ENCODE peak calls at places on chromosome 1, in ten cellular contexts. One of them, this sample, is unnamed.
A peak's percentile ranks its signal among the peaks of the same experiment; 100 is the strongest.

GRCh38 chr1:28265577-28265976 is 6.3 kb downstream of the SESN2 start:
- DNase-seq in A549: no peak
- DNase-seq in GM23338: no peak
- DNase-seq in cardiac fibroblast: no peak
- DNase-seq in brain microvascular endothelial cell: no peak
- DNase-seq in Peyer's patch: no peak
- DNase-seq in Caco-2: no peak
- DNase-seq in ovary: no peak
- DNase-seq in breast epithelium: no peak
- DNase-seq in fibroblast of lung: no peak
- DNase-seq in this sample: no peak

GRCh38 chr1:237120683-237121082 is 78.7 kb downstream of the RYR2 start:
- DNase-seq in A549: no peak
- DNase-seq in GM23338: no peak
- DNase-seq in cardiac fibroblast: no peak
- DNase-seq in brain microvascular endothelial cell: no peak
- DNase-seq in Peyer's patch: no peak
- DNase-seq in Caco-2: no peak
- DNase-seq in ovary: no peak
- DNase-seq in breast epithelium: no peak
- DNase-seq in fibroblast of lung: no peak
- DNase-seq in this sample: no peak

GRCh38 chr1:187490261-187490660 is 661.5 kb downstream of the PLA2G4A start:
- DNase-seq in A549: no peak
- DNase-seq in GM23338: no peak
- DNase-seq in cardiac fibroblast: no peak
- DNase-seq in brain microvascular endothelial cell: no peak
- DNase-seq in Peyer's patch: no peak
- DNase-seq in Caco-2: no peak
- DNase-seq in ovary: no peak
- DNase-seq in breast epithelium: no peak
- DNase-seq in fibroblast of lung: no peak
- DNase-seq in this sample: no peak

GRCh38 chr1:19065526-19066247 is 109.2 kb upstream of the IFFO2 start:
- DNase-seq in A549: no peak
- DNase-seq in GM23338: no peak
- DNase-seq in cardiac fibroblast: no peak
- DNase-seq in brain microvascular endothelial cell: no peak
- DNase-seq in Peyer's patch: no peak
- DNase-seq in Caco-2: no peak
- DNase-seq in ovary: no peak
- DNase-seq in breast epithelium: no peak
- DNase-seq in fibroblast of lung: no peak
- DNase-seq in this sample: no peak

GRCh38 chr1:209873067-209873810 is 45.5 kb downstream of the UTP25 start:
- DNase-seq in A549: no peak
- DNase-seq in GM23338: no peak
- DNase-seq in cardiac fibroblast: peak; percentile 57
- DNase-seq in brain microvascular endothelial cell: peak; percentile 70
- DNase-seq in Peyer's patch: no peak
- DNase-seq in Caco-2: no peak
- DNase-seq in ovary: no peak
- DNase-seq in breast epithelium: no peak
- DNase-seq in fibroblast of lung: peak; percentile 86
- DNase-seq in this sample: no peak

GRCh38 chr1:89487972-89488371 is 36.7 kb upstream of the LRRC8B start:
- DNase-seq in A549: no peak
- DNase-seq in GM23338: no peak
- DNase-seq in cardiac fibroblast: no peak
- DNase-seq in brain microvascular endothelial cell: no peak
- DNase-seq in Peyer's patch: no peak
- DNase-seq in Caco-2: no peak
- DNase-seq in ovary: no peak
- DNase-seq in breast epithelium: no peak
- DNase-seq in fibroblast of lung: no peak
- DNase-seq in this sample: no peak

GRCh38 chr1:29643838-29644440 is 407.6 kb downstream of the PTPRU start:
- DNase-seq in A549: no peak
- DNase-seq in GM23338: no peak
- DNase-seq in cardiac fibroblast: no peak
- DNase-seq in brain microvascular endothelial cell: no peak
- DNase-seq in Peyer's patch: no peak
- DNase-seq in Caco-2: no peak
- DNase-seq in ovary: no peak
- DNase-seq in breast epithelium: no peak
- DNase-seq in fibroblast of lung: no peak
- DNase-seq in this sample: no peak

GRCh38 chr1:116571215-116571919 is 541 bp upstream of the CD58 start:
- DNase-seq in A549: no peak
- DNase-seq in GM23338: peak; percentile 39
- DNase-seq in cardiac fibroblast: no peak
- DNase-seq in brain microvascular endothelial cell: no peak
- DNase-seq in Peyer's patch: no peak
- DNase-seq in Caco-2: peak; percentile 5
- DNase-seq in ovary: peak; percentile 42
- DNase-seq in breast epithelium: no peak
- DNase-seq in fibroblast of lung: no peak
- DNase-seq in this sample: no peak

GRCh38 chr1:27341525-27342252 is at the start of gene SYTL1:
- DNase-seq in A549: peak; percentile 38
- DNase-seq in GM23338: peak; percentile 80
- DNase-seq in cardiac fibroblast: peak; percentile 71
- DNase-seq in brain microvascular endothelial cell: peak; percentile 64
- DNase-seq in Peyer's patch: peak; percentile 72
- DNase-seq in Caco-2: peak; percentile 60
- DNase-seq in ovary: no peak
- DNase-seq in breast epithelium: peak; percentile 70
- DNase-seq in fibroblast of lung: peak; percentile 56
- DNase-seq in this sample: no peak

GRCh38 chr1:38489844-38490270 is 369.7 kb downstream of the RRAGC start:
- DNase-seq in A549: peak; percentile 31
- DNase-seq in GM23338: peak; percentile 98
- DNase-seq in cardiac fibroblast: peak; percentile 1
- DNase-seq in brain microvascular endothelial cell: no peak
- DNase-seq in Peyer's patch: no peak
- DNase-seq in Caco-2: peak; percentile 42
- DNase-seq in ovary: no peak
- DNase-seq in breast epithelium: no peak
- DNase-seq in fibroblast of lung: no peak
- DNase-seq in this sample: no peak

GRCh38 chr1:92484472-92485373 is 2.0 kb downstream of the GFI1 start:
- DNase-seq in A549: peak; percentile 38
- DNase-seq in GM23338: peak; percentile 64
- DNase-seq in cardiac fibroblast: no peak
- DNase-seq in brain microvascular endothelial cell: no peak
- DNase-seq in Peyer's patch: peak; percentile 66
- DNase-seq in Caco-2: peak; percentile 25
- DNase-seq in ovary: no peak
- DNase-seq in breast epithelium: no peak
- DNase-seq in fibroblast of lung: peak; percentile 23
- DNase-seq in this sample: no peak
- H3K4me3 ChIP-seq in A549: peak overlapping the region; percentile 66
- H3K4me3 ChIP-seq in GM23338: peak overlapping the region; percentile 75
- H3K4me3 ChIP-seq in cardiac fibroblast: peak overlapping the region; percentile 55
- H3K4me3 ChIP-seq in brain microvascular endothelial cell: peak overlapping the region; percentile 60
- H3K4me3 ChIP-seq in Peyer's patch: peak overlapping the region; percentile 57
- H3K4me3 ChIP-seq in Caco-2: peak overlapping the region; percentile 50
- H3K4me3 ChIP-seq in ovary: peak overlapping the region; percentile 21
- H3K4me3 ChIP-seq in breast epithelium: peak overlapping the region; percentile 45
- H3K4me3 ChIP-seq in fibroblast of lung: peak overlapping the region; percentile 16
- H3K4me3 ChIP-seq in this sample: peak overlapping the region; percentile 50

DNA sequence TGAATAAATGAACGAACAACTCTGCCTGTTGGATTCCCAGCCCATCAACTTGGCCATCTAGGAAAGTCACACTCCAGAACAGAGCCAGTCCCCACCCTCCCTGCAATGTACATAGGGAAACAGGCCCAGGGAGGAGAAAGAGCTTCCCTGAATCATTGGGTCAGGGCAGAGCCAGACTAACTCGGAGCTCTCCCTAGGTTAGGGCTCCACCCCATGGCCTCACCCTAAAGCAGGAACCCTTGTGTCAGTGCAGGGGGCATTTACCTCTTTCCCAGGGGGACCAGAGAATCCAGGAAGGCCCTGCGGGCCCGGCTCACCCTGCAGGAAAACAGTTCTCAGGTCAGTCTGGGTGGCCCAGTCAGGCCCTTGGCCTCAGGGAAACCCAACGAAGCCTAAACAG is 11.6 kb downstream of the COL9A2 start:
- DNase-seq in A549: no peak
- DNase-seq in GM23338: peak; percentile 40
- DNase-seq in cardiac fibroblast: no peak
- DNase-seq in brain microvascular endothelial cell: no peak
- DNase-seq in Peyer's patch: no peak
- DNase-seq in Caco-2: no peak
- DNase-seq in ovary: no peak
- DNase-seq in breast epithelium: no peak
- DNase-seq in fibroblast of lung: no peak
- DNase-seq in this sample: no peak
- TF ChIP-seq CTCF in A549: no peak
- TF ChIP-seq CTCF in GM23338: peak; percentile 65
- TF ChIP-seq CTCF in cardiac fibroblast: no peak
- TF ChIP-seq CTCF in brain microvascular endothelial cell: peak; percentile 35
- TF ChIP-seq CTCF in Peyer's patch: no peak
- TF ChIP-seq CTCF in Caco-2: peak; percentile 24
- TF ChIP-seq CTCF in ovary: no peak
- TF ChIP-seq CTCF in breast epithelium: no peak
- TF ChIP-seq CTCF in fibroblast of lung: peak; percentile 5
- TF ChIP-seq CTCF in this sample: peak; percentile 47

GRCh38 chr1:175555266-175555665 is 188.1 kb downstream of the TNR start:
- DNase-seq in A549: no peak
- DNase-seq in GM23338: no peak
- DNase-seq in cardiac fibroblast: peak; percentile 53
- DNase-seq in brain microvascular endothelial cell: no peak
- DNase-seq in Peyer's patch: no peak
- DNase-seq in Caco-2: no peak
- DNase-seq in ovary: no peak
- DNase-seq in breast epithelium: no peak
- DNase-seq in fibroblast of lung: no peak
- DNase-seq in this sample: peak; percentile 57
- H3K4me3 ChIP-seq in A549: no peak overlapping the region
- H3K4me3 ChIP-seq in GM23338: no peak overlapping the region
- H3K4me3 ChIP-seq in cardiac fibroblast: no peak overlapping the region
- H3K4me3 ChIP-seq in brain microvascular endothelial cell: no peak overlapping the region
- H3K4me3 ChIP-seq in Peyer's patch: no peak overlapping the region
- H3K4me3 ChIP-seq in Caco-2: no peak overlapping the region
- H3K4me3 ChIP-seq in ovary: no peak overlapping the region
- H3K4me3 ChIP-seq in breast epithelium: no peak overlapping the region
- H3K4me3 ChIP-seq in fibroblast of lung: no peak overlapping the region
- H3K4me3 ChIP-seq in this sample: no peak overlapping the region

GRCh38 chr1:58035523-58035922 is 511.0 kb downstream of the OMA1 start:
- DNase-seq in A549: peak; percentile 4
- DNase-seq in GM23338: peak; percentile 77
- DNase-seq in cardiac fibroblast: peak; percentile 2
- DNase-seq in brain microvascular endothelial cell: no peak
- DNase-seq in Peyer's patch: no peak
- DNase-seq in Caco-2: no peak
- DNase-seq in ovary: no peak
- DNase-seq in breast epithelium: no peak
- DNase-seq in fibroblast of lung: peak; percentile 2
- DNase-seq in this sample: no peak
- TF ChIP-seq CTCF in A549: no peak
- TF ChIP-seq CTCF in GM23338: peak; percentile 73
- TF ChIP-seq CTCF in cardiac fibroblast: no peak
- TF ChIP-seq CTCF in brain microvascular endothelial cell: peak; percentile 26
- TF ChIP-seq CTCF in Peyer's patch: no peak
- TF ChIP-seq CTCF in Caco-2: no peak
- TF ChIP-seq CTCF in ovary: no peak
- TF ChIP-seq CTCF in breast epithelium: no peak
- TF ChIP-seq CTCF in fibroblast of lung: no peak
- TF ChIP-seq CTCF in this sample: peak; percentile 48